ENCODE peak calls at places on chromosomes 2 and 18, in ten cellular contexts. U is Peyer's patch; C is adrenal gland; S is CD8-positive, alpha-beta memory T cell; I is GM23338; Q is colonic mucosa; R is cardiac muscle cell; T is suprapubic skin; O is mucosa of descending colon; V is effector memory CD4-positive, alpha-beta T cell. F is an unnamed sample. For H3K4me1, the result is how much of the 10 kb centered on the place peaks cover.

GRCh38 chr18:55657572-55658331 is 69.8 kb upstream of the TCF4 start:
- DNase-seq in U (no peak), C (no peak), S (no peak), I (no peak), Q (no peak), R (no peak), T (no peak), O (no peak), V (no peak), F (no peak)

GRCh38 chr2:40087434-40087833 is 308.4 kb upstream of the THUMPD2 start:
- DNase-seq in U (no peak), C (no peak), S (no peak), I (no peak), Q (no peak), R (no peak), T (no peak), O (no peak), V (no peak), F (no peak)

GRCh38 chr2:176483901-176484568 is 214.8 kb downstream of the MTX2 start:
- DNase-seq in U (no peak), C (no peak), S (no peak), I (no peak), Q (no peak), R (no peak), T (no peak), O (no peak), V (no peak), F (no peak)

GRCh38 chr2:136139601-136140000 is 21.7 kb upstream of the CXCR4 start:
- DNase-seq in U (no peak), C (no peak), S (no peak), I (no peak), Q (no peak), R (no peak), T (no peak), O (no peak), V (no peak), F (no peak)

GRCh38 chr2:200338692-200339091 is 32.2 kb downstream of the SPATS2L start:
- DNase-seq in U (no peak), C (no peak), S (no peak), I (no peak), Q (no peak), R (no peak), T (no peak), O (no peak), V (no peak), F (no peak)

GRCh38 chr2:72993147-72993546 is 75.8 kb downstream of the EMX1 start:
- DNase-seq in U (peak), C (peak), S (peak), I (peak), Q (peak), R (peak), T (peak), O (no peak), V (no peak), F (no peak)

GRCh38 chr2:12685145-12685544 is 31.6 kb upstream of the TRIB2 start:
- DNase-seq in U (no peak), C (no peak), S (no peak), I (no peak), Q (no peak), R (peak), T (no peak), O (no peak), V (no peak), F (no peak)

GRCh38 chr18:58027341-58027740 is 16.7 kb upstream of the NEDD4L start:
- DNase-seq in U (no peak), C (no peak), S (no peak), I (no peak), Q (no peak), R (no peak), T (no peak), O (no peak), V (no peak), F (no peak)

GRCh38 chr2:136048886-136049832 is 63.7 kb upstream of the DARS1 start:
- DNase-seq in U (no peak), C (no peak), S (no peak), I (no peak), Q (no peak), R (no peak), T (no peak), O (no peak), V (no peak), F (no peak)

GRCh38 chr2:241898681-241899270 is 29.2 kb downstream of the RTP5 start:
- DNase-seq in U (peak), C (no peak), S (no peak), I (no peak), Q (no peak), R (no peak), T (peak), O (no peak), V (no peak), F (peak)

GRCh38 chr18:74499633-74500032 is 3.5 kb downstream of the CNDP2 start:
- DNase-seq in U (peak), C (peak), S (peak), I (no peak), Q (peak), R (peak), T (peak), O (peak), V (no peak), F (peak)

GRCh38 chr2:176582183-176582582 is 312.9 kb downstream of the MTX2 start:
- DNase-seq in U (no peak), C (no peak), S (no peak), I (no peak), Q (no peak), R (no peak), T (no peak), O (no peak), V (no peak), F (no peak)

GRCh38 chr2:239154971-239155805 is 245.6 kb downstream of the HDAC4 start:
- DNase-seq in U (peak), C (no peak), S (no peak), I (no peak), Q (no peak), R (no peak), T (peak), O (peak), V (no peak), F (peak)

GRCh38 chr2:26876260-26876659 is 28.3 kb downstream of the DPYSL5 start:
- DNase-seq in U (no peak), C (no peak), S (no peak), I (no peak), Q (no peak), R (no peak), T (no peak), O (no peak), V (no peak), F (no peak)

GRCh38 chr18:48931680-48932461 is 18.9 kb downstream of the SMAD7 start:
- DNase-seq in U (no peak), C (no peak), S (no peak), I (no peak), Q (no peak), R (no peak), T (no peak), O (no peak), V (no peak), F (no peak)

GRCh38 chr2:98729652-98730051 is 1.3 kb downstream of the MGAT4A start:
- DNase-seq in U (no peak), C (no peak), S (no peak), I (no peak), Q (no peak), R (no peak), T (no peak), O (no peak), V (no peak), F (no peak)

GRCh38 chr2:69298261-69298660 is 88.8 kb downstream of the GFPT1 start:
- DNase-seq in U (no peak), C (peak), S (no peak), I (no peak), Q (no peak), R (peak), T (no peak), O (no peak), V (no peak), F (no peak)

GRCh38 chr2:219627105-219628100 is at the start of gene SLC4A3:
- DNase-seq in U (no peak), C (no peak), S (no peak), I (peak), Q (no peak), R (peak), T (no peak), O (no peak), V (no peak), F (no peak)

GRCh38 chr2:47174731-47175361 is 19.7 kb upstream of the STPG4 start:
- DNase-seq in U (peak), C (peak), S (peak), I (peak), Q (peak), R (peak), T (no peak), O (no peak), V (peak), F (peak)

GRCh38 chr2:99562516-99562915 is 72.7 kb upstream of the REV1 start:
- DNase-seq in U (no peak), C (no peak), S (no peak), I (no peak), Q (no peak), R (no peak), T (no peak), O (no peak), V (no peak), F (no peak)

GRCh38 chr2:239818086-239818485 is 207.1 kb downstream of the NDUFA10 start:
- DNase-seq in U (no peak), C (no peak), S (no peak), I (no peak), Q (no peak), R (no peak), T (peak), O (peak), V (no peak), F (no peak)

GRCh38 chr2:28639836-28640235 is 111.8 kb upstream of the PPP1CB start:
- DNase-seq in U (peak), C (no peak), S (no peak), I (no peak), Q (peak), R (no peak), T (no peak), O (peak), V (no peak), F (no peak)

GRCh38 chr2:201363857-201364560 is 6.9 kb upstream of the FLACC1 start:
- DNase-seq in U (peak), C (no peak), S (peak), I (peak), Q (no peak), R (peak), T (no peak), O (no peak), V (no peak), F (no peak)

GRCh38 chr18:27749189-27749588 is 427.7 kb downstream of the CDH2 start:
- DNase-seq in U (no peak), C (no peak), S (no peak), I (no peak), Q (no peak), R (no peak), T (no peak), O (no peak), V (no peak), F (no peak)

GRCh38 chr2:90207454-90208058 is 1516.1 kb downstream of the RPIA start:
- DNase-seq in U (no peak), C (no peak), S (no peak), I (peak), Q (no peak), R (peak), T (no peak), O (no peak), V (no peak), F (no peak)

GRCh38 chr2:218384975-218385374 is 2.9 kb downstream of the SLC11A1 start:
- DNase-seq in U (no peak), C (no peak), S (no peak), I (no peak), Q (no peak), R (no peak), T (no peak), O (no peak), V (no peak), F (peak)

GRCh38 chr2:10035053-10035422 is 8.3 kb upstream of the KLF11 start:
- DNase-seq in U (no peak), C (no peak), S (no peak), I (no peak), Q (no peak), R (no peak), T (no peak), O (no peak), V (no peak), F (peak)
- H3K4me1 ChIP-seq in U (under half), C (under half), S (under half), I (under half), Q (under half), R (under half), T (under half), O (under half), V (under half), F (half or more)

GRCh38 chr2:149021271-149021719 is 17.2 kb upstream of the LYPD6B start:
- DNase-seq in U (no peak), C (no peak), S (no peak), I (no peak), Q (no peak), R (no peak), T (no peak), O (no peak), V (no peak), F (no peak)
- H3K4me1 ChIP-seq in U (under half), C (under half), S (under half), I (under half), Q (under half), R (under half), T (under half), O (under half), V (under half), F (under half)

DNA sequence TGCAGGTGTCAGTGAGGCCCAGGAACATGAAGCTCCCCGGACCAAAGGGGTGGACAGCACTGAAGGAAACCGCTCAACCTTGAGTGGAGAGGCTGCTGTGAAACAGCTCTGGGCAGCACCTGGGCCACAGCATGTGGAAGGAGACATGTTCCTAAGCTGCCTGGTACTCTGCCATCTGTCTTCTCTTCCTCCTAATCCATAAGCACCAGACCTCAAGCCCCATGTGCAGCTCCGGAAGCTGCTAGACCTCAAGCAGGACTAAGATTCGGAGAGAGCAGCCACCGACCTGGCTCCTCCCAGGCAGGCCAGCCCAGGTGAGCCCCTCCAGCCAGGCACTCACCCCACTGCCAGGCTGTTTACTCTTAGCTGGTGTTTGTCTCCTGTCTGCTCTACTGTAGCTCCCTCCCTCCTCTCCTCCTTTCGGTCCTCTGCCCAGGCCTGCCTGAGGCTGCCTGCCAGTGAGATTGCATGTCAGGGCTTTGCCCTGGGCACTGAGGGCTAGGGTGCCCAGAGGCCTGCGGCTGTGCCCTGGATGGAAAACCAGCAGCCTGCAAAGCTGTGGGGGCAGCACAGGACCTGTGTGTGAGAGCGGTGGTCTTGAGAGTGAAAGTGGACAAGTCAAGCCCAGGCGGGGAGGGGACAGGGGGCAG is 53.7 kb downstream of the BCL11A start:
- DNase-seq in U (no peak), C (no peak), S (no peak), I (no peak), Q (no peak), R (no peak), T (no peak), O (no peak), V (no peak), F (no peak)
- H3K4me1 ChIP-seq in U (under half), C (under half), S (under half), I (under half), Q (under half), R (under half), T (under half), O (under half), V (under half), F (under half)

DNA sequence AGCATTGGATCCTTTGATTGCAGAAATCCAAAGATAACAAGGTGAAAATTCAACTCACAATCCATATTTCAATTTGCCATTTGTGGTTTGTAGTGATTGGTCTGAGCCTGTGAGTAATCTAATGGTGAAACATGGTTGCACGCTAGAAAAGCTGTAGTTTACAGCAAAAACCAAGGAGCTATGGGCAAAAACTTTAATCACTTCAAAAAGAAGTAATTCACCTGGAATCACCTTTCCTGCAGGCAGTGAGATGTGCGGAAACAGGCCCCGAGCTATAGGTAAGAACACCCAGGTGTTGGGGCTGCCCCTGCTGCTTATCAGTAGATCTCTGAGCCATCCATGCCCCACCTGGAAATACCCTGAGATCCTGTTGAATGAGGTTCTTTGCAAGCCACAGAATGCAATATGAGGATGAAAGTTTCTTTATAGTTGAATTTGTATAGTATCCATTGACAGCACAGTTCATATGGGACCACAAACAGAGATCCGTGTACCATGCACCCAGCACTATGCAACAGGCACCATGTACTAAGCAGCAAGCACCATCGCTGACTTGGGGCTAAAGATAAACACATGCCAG is 208.2 kb downstream of the SPP2 start:
- DNase-seq in U (no peak), C (no peak), S (no peak), I (no peak), Q (no peak), R (no peak), T (no peak), O (no peak), V (no peak), F (no peak)
- H3K4me1 ChIP-seq in U (under half), C (under half), S (under half), I (under half), Q (under half), R (under half), T (under half), O (under half), V (under half), F (under half)

F was measured in lower lobe of right lung.